ENCODE peak calls at places on chromosomes 7 and 10, in six cellular contexts. X, W, U, M, B and Q are unnamed samples.

GRCh38 chr10:27537812-27538211 is 33.7 kb downstream of the RAB18 start:
- DNase-seq in W (no peak), B (no peak), X (no peak), M (no peak), U (no peak), Q (no peak)

GRCh38 chr7:37645276-37646040 is 38.1 kb upstream of the GPR141 start:
- DNase-seq in M (no peak), B (no peak), U (no peak), X (no peak), W (no peak), Q (no peak)

GRCh38 chr10:60677541-60678129 is 100.6 kb upstream of the CDK1 start:
- DNase-seq in U (no peak), W (no peak), B (no peak), M (no peak), X (peak; percentile 72), Q (no peak)

GRCh38 chr10:77637474-77637985 is at the start of gene KCNMA1:
- DNase-seq in U (no peak), W (no peak), X (peak; percentile 68), B (peak; percentile 9), M (no peak), Q (no peak)

GRCh38 chr7:73717991-73718405 is 1.5 kb downstream of the STX1A start:
- DNase-seq in W (no peak), X (no peak), M (peak; percentile 81), B (no peak), U (peak; percentile 73), Q (no peak)

GRCh38 chr10:51498424-51498823 is 201.0 kb downstream of the CSTF2T start:
- DNase-seq in U (no peak), X (no peak), W (no peak), B (no peak), M (no peak), Q (no peak)

GRCh38 chr7:140696024-140696678 is 357 bp upstream of the NDUFB2 start:
- DNase-seq in W (peak; percentile 97), M (peak; percentile 95), X (peak; percentile 97), B (peak; percentile 96), U (peak; percentile 76), Q (peak; percentile 98)

GRCh38 chr7:21507627-21508343 is 35.1 kb upstream of the DNAH11 start:
- DNase-seq in B (peak; percentile 9), X (peak; percentile 66), U (peak; percentile 4), M (peak; percentile 23), W (no peak), Q (no peak)

GRCh38 chr10:5552376-5553321 is 27.9 kb downstream of the CALML3 start:
- DNase-seq in B (no peak), X (no peak), M (no peak), U (no peak), W (peak; percentile 9), Q (peak; percentile 27)

GRCh38 chr10:62433901-62434300 is 59.7 kb downstream of the ZNF365 start:
- DNase-seq in B (no peak), X (no peak), W (no peak), U (no peak), M (no peak), Q (no peak)

GRCh38 chr10:94320285-94320914 is 42.3 kb downstream of the NOC3L start:
- DNase-seq in B (peak; percentile 63), W (peak; percentile 56), X (peak; percentile 81), M (peak; percentile 70), U (peak; percentile 40), Q (peak; percentile 59)

GRCh38 chr7:128924706-128925588 is 12.8 kb upstream of the IRF5 start:
- DNase-seq in B (no peak), U (no peak), W (no peak), M (no peak), X (no peak), Q (no peak)

GRCh38 chr10:116800356-116800929 is 48.9 kb upstream of the ENO4 start:
- DNase-seq in W (no peak), U (no peak), M (no peak), B (no peak), X (no peak), Q (no peak)

GRCh38 chr7:127821146-127821545 is 169.2 kb downstream of the SND1 start:
- DNase-seq in M (no peak), W (no peak), X (no peak), U (no peak), B (no peak), Q (no peak)

GRCh38 chr7:55522268-55522902 is 49.9 kb downstream of the VOPP1 start:
- DNase-seq in M (no peak), B (no peak), X (no peak), W (no peak), U (no peak), Q (no peak)

GRCh38 chr7:147861945-147862344 is 728.6 kb upstream of the C7orf33 start:
- DNase-seq in W (no peak), M (no peak), B (no peak), X (no peak), U (no peak), Q (no peak)

GRCh38 chr10:30591249-30591670 is 38.3 kb downstream of the LYZL2 start:
- DNase-seq in W (no peak), B (peak; percentile 21), U (peak; percentile 37), M (peak; percentile 29), X (peak; percentile 60), Q (no peak)

GRCh38 chr7:127667751-127668530 is 15.9 kb downstream of the SND1 start:
- DNase-seq in X (no peak), U (no peak), W (no peak), B (no peak), M (no peak), Q (no peak)

GRCh38 chr10:15146366-15146765 is 22.1 kb downstream of the NMT2 start:
- DNase-seq in U (no peak), B (no peak), X (peak; percentile 13), M (no peak), W (no peak), Q (no peak)

GRCh38 chr10:126013489-126014281 is 117.3 kb downstream of the FANK1 start:
- DNase-seq in W (no peak), U (no peak), X (peak; percentile 39), B (no peak), M (peak; percentile 28), Q (no peak)
- TF ChIP-seq CTCF in W (no peak), U (peak; percentile 28), X (peak; percentile 47), B (no peak), M (no peak), Q (no peak)

DNA sequence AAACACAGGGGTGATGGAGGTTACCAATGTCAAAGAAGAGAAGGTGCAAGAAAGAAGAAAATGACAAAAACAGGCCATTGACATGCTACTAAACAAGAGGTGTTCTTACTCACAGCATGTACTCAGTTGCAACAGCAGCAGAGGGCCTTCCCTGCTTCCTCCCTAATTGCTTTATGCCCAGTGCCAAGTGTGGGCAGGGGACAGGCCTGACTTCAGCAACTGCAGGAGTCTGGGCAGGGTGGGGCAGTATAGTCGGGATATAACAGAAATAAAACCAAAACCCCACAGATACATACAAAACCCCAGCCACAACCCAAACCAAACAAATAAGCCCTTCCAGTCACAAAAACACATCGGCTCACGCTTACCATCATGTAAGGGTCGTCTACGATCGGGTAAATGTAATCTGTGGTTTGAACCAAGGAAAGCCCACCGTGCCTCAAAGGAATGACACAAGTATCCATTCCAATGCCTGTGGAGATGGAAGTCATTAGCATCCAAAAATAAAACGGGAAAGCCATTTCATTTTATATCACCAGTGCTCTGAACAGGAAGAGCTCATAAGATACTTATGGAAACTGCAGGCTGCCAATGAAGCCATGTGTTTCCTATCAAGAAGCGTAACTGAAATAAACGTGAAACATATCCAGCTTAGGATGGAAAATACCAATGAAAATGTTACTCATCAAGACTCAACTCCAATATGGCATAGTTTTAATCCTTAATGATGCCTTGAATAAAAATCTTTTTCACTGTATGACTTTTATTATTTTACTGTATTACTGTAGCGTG is 9.6 kb downstream of the SEPHS1 start:
- DNase-seq in U (no peak), B (no peak), W (no peak), X (no peak), M (no peak), Q (no peak)
- H3K27ac ChIP-seq in U (no peak overlapping the region), B (no peak overlapping the region), W (peak overlapping the region; percentile 68), X (no peak overlapping the region), M (no peak overlapping the region), Q (no peak overlapping the region)

GRCh38 chr10:43952760-43953159 is 304.1 kb upstream of the ZNF32 start:
- DNase-seq in X (no peak), B (no peak), U (no peak), M (no peak), W (no peak), Q (no peak)
- H3K4me3 ChIP-seq in X (no peak overlapping the region), B (no peak overlapping the region), U (no peak overlapping the region), M (no peak overlapping the region), W (no peak overlapping the region), Q (no peak overlapping the region)

GRCh38 chr10:99369551-99369950 is 40.4 kb downstream of the CNNM1 start:
- DNase-seq in B (no peak), U (no peak), X (no peak), M (no peak), W (no peak), Q (no peak)

GRCh38 chr10:99372546-99373271 is 43.6 kb downstream of the CNNM1 start:
- DNase-seq in U (no peak), M (no peak), W (no peak), B (no peak), X (no peak), Q (no peak)

GRCh38 chr10:99368646-99369045 is 39.5 kb downstream of the CNNM1 start:
- DNase-seq in X (no peak), M (no peak), W (no peak), U (no peak), B (no peak), Q (no peak)

GRCh38 chr10:99369126-99369525 is 40.0 kb downstream of the CNNM1 start:
- DNase-seq in U (no peak), M (no peak), B (no peak), X (no peak), W (no peak), Q (no peak)

GRCh38 chr10:99370993-99371392 is 41.8 kb downstream of the CNNM1 start:
- DNase-seq in M (no peak), U (peak; percentile 42), X (peak; percentile 55), B (no peak), W (no peak), Q (no peak)
- TF ChIP-seq CTCF in M (no peak), U (peak; percentile 62), X (peak; percentile 57), B (peak; percentile 19), W (peak; percentile 52), Q (peak; percentile 35)

DNA sequence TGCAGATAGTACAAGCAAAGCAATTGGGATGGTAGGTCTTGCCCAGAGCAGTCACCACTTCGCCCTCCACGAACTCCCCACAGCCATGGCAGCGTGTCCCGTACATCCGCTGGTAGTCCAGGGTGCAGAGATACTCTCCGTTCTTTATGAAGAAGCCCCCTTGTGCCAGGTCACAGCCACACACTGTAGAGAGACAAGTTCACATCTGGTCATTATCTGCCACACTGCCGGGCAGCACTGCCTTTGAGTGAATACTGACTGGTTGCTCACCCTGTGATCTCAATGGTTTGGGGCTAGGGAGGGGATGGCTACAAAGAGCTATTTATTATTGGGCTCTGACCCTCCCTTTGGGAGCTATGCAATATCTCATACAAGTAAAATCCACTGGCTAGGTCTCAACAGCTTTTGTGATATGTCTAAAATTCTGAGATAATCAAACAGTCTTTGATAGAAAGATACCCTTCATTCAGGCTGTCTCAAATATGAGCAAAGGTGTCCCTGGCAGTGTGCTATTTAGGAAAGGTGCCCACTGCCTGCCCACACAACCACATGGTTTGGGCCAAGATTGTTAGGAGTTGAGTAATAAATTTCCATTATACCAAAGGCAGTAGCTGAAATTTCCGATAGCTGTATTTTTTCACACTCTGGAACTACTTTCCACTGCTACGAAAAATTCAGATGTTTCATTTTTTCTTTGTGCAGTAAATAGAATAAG is 82.5 kb downstream of the ABLIM1 start:
- DNase-seq in X (no peak), M (no peak), U (no peak), B (no peak), W (no peak), Q (no peak)
- H3K27ac ChIP-seq in X (no peak overlapping the region), M (no peak overlapping the region), U (no peak overlapping the region), B (peak overlapping the region; percentile 61), W (peak overlapping the region; percentile 67), Q (no peak overlapping the region)

GRCh38 chr7:94223375-94224084 is 171.2 kb upstream of the COL1A2 start:
- DNase-seq in U (peak; percentile 41), B (no peak), M (no peak), W (no peak), X (peak; percentile 83), Q (no peak)
- H3K4me3 ChIP-seq in U (peak overlapping the region; percentile 1), B (no peak overlapping the region), M (no peak overlapping the region), W (no peak overlapping the region), X (peak overlapping the region; percentile 20), Q (no peak overlapping the region)